ENCODE peak calls at places on chromosomes 12 and 14, in nine cellular contexts. I is stimulated activated CD4-positive, alpha-beta T cell treated with anti-CD3 and anti-CD28 coated beads, Interleukin-4, amount 100 ng/mL, for 1 hour; T is HS-27A; R is CD8-positive, alpha-beta memory T cell; H is H54; N is choroid plexus epithelial cell; M is posterior cingulate gyrus; E is foreskin fibroblast; U is naive thymus-derived CD8-positive, alpha-beta T cell. F is an unnamed sample.

GRCh38 chr14:100981808-100982207 is 78.3 kb upstream of the RTL1 start:
- DNase-seq in I (no peak), T (no peak), R (no peak), H (no peak), N (no peak), M (no peak), E (peak), U (no peak), F (peak)

GRCh38 chr12:131673519-131674265 is 37.2 kb upstream of the SFSWAP start:
- DNase-seq in I (no peak), T (no peak), R (no peak), H (no peak), N (peak), M (no peak), E (peak), U (no peak), F (no peak)

GRCh38 chr14:35140718-35141581 is 18.6 kb downstream of the PRORP start:
- DNase-seq in I (no peak), T (no peak), R (no peak), H (no peak), N (peak), M (no peak), E (peak), U (no peak), F (peak)

GRCh38 chr12:6827437-6827894 is 741 bp upstream of the P3H3 start:
- DNase-seq in I (peak), T (peak), R (peak), H (peak), N (peak), M (peak), E (peak), U (no peak), F (peak)

GRCh38 chr14:63663428-63664142 is 21.9 kb upstream of the WDR89 start:
- DNase-seq in I (no peak), T (no peak), R (no peak), H (no peak), N (peak), M (no peak), E (peak), U (no peak), F (no peak)

GRCh38 chr12:98893126-98893525 is 248.0 kb downstream of the APAF1 start:
- DNase-seq in I (no peak), T (no peak), R (no peak), H (no peak), N (no peak), M (no peak), E (no peak), U (no peak), F (no peak)

GRCh38 chr12:120686151-120686689 is 729 bp upstream of the MLEC start:
- DNase-seq in I (peak), T (peak), R (peak), H (peak), N (peak), M (peak), E (peak), U (peak), F (peak)

GRCh38 chr14:22333408-22334274 is 255.4 kb downstream of the DAD1 start:
- DNase-seq in I (no peak), T (no peak), R (no peak), H (peak), N (peak), M (no peak), E (peak), U (no peak), F (peak)

GRCh38 chr14:106841701-106842100 is 1315.3 kb downstream of the TMEM121 start:
- DNase-seq in I (no peak), T (no peak), R (no peak), H (no peak), N (no peak), M (no peak), E (peak), U (no peak), F (peak)

GRCh38 chr14:104802120-104802912 is 1.4 kb downstream of the ZBTB42 start:
- DNase-seq in I (no peak), T (no peak), R (no peak), H (no peak), N (no peak), M (no peak), E (no peak), U (no peak), F (no peak)

GRCh38 chr12:129212221-129212630 is 358.9 kb downstream of the GLT1D1 start:
- DNase-seq in I (no peak), T (no peak), R (no peak), H (no peak), N (peak), M (no peak), E (no peak), U (no peak), F (no peak)

GRCh38 chr14:70635971-70636595 is 5.6 kb upstream of the TTC9 start:
- DNase-seq in I (no peak), T (no peak), R (no peak), H (no peak), N (no peak), M (no peak), E (no peak), U (no peak), F (no peak)

GRCh38 chr12:109464642-109465351 is 12.3 kb downstream of the KCTD10 start:
- DNase-seq in I (no peak), T (no peak), R (no peak), H (no peak), N (no peak), M (no peak), E (peak), U (no peak), F (peak)

GRCh38 chr12:10617868-10618267 is 4.5 kb upstream of the MAGOHB start:
- DNase-seq in I (no peak), T (no peak), R (no peak), H (no peak), N (no peak), M (no peak), E (peak), U (no peak), F (no peak)

GRCh38 chr12:95424271-95424994 is 49.5 kb upstream of the METAP2 start:
- DNase-seq in I (no peak), T (no peak), R (no peak), H (no peak), N (no peak), M (no peak), E (no peak), U (no peak), F (no peak)

GRCh38 chr14:37237735-37238200 is 40.0 kb downstream of the MIPOL1 start:
- DNase-seq in I (no peak), T (no peak), R (no peak), H (no peak), N (peak), M (no peak), E (no peak), U (no peak), F (no peak)

GRCh38 chr12:121461048-121461447 is 61.1 kb downstream of the RNF34 start:
- DNase-seq in I (no peak), T (no peak), R (no peak), H (no peak), N (no peak), M (no peak), E (no peak), U (no peak), F (no peak)

GRCh38 chr12:79186506-79186905 is 321.9 kb downstream of the SYT1 start:
- DNase-seq in I (no peak), T (no peak), R (no peak), H (no peak), N (no peak), M (no peak), E (no peak), U (no peak), F (no peak)

GRCh38 chr12:121980211-121980891 is 41.3 kb upstream of the BCL7A start:
- DNase-seq in I (no peak), T (no peak), R (no peak), H (no peak), N (peak), M (no peak), E (peak), U (no peak), F (no peak)

GRCh38 chr12:65758401-65758800 is 65.9 kb upstream of the HMGA2 start:
- DNase-seq in I (no peak), T (no peak), R (no peak), H (no peak), N (no peak), M (no peak), E (no peak), U (no peak), F (no peak)

GRCh38 chr14:79544671-79545070 is 666.6 kb downstream of the DIO2 start:
- DNase-seq in I (no peak), T (no peak), R (no peak), H (no peak), N (peak), M (no peak), E (peak), U (no peak), F (no peak)

GRCh38 chr12:100404769-100405407 is 48.0 kb downstream of the SLC17A8 start:
- DNase-seq in I (no peak), T (no peak), R (no peak), H (peak), N (peak), M (no peak), E (peak), U (no peak), F (peak)

GRCh38 chr12:125029756-125030358 is 35.4 kb upstream of the AACS start:
- DNase-seq in I (no peak), T (no peak), R (no peak), H (no peak), N (no peak), M (no peak), E (peak), U (no peak), F (no peak)

GRCh38 chr12:23209793-23210192 is 584.8 kb downstream of the ETNK1 start:
- DNase-seq in I (no peak), T (no peak), R (no peak), H (no peak), N (peak), M (no peak), E (no peak), U (no peak), F (no peak)

GRCh38 chr12:57133916-57134315 is 5.6 kb downstream of the LRP1 start:
- DNase-seq in I (no peak), T (no peak), R (no peak), H (no peak), N (no peak), M (no peak), E (peak), U (no peak), F (peak)

GRCh38 chr14:38310420-38310995 is 54.6 kb upstream of the CLEC14A start:
- DNase-seq in I (no peak), T (no peak), R (no peak), H (no peak), N (no peak), M (no peak), E (no peak), U (no peak), F (no peak)

GRCh38 chr12:118237053-118237665 is 101.2 kb downstream of the PEBP1 start:
- DNase-seq in I (no peak), T (no peak), R (no peak), H (no peak), N (no peak), M (no peak), E (no peak), U (no peak), F (no peak)

GRCh38 chr12:12559699-12560296 is 2.9 kb downstream of the DUSP16 start:
- DNase-seq in I (no peak), T (no peak), R (no peak), H (no peak), N (no peak), M (no peak), E (no peak), U (no peak), F (no peak)

GRCh38 chr14:52907949-52908348 is 42.9 kb downstream of the FERMT2 start:
- DNase-seq in I (no peak), T (no peak), R (no peak), H (no peak), N (no peak), M (no peak), E (no peak), U (no peak), F (no peak)

GRCh38 chr14:45664668-45665356 is 411.8 kb upstream of the MIS18BP1 start:
- DNase-seq in I (no peak), T (no peak), R (no peak), H (no peak), N (no peak), M (no peak), E (no peak), U (no peak), F (no peak)

GRCh38 chr12:48771588-48772112 is 17.2 kb downstream of the ADCY6 start:
- DNase-seq in I (no peak), T (no peak), R (no peak), H (no peak), N (no peak), M (no peak), E (no peak), U (no peak), F (no peak)

GRCh38 chr12:53938276-53939140 is at the start of gene HOXC13:
- DNase-seq in I (peak), T (peak), R (no peak), H (peak), N (no peak), M (no peak), E (peak), U (no peak), F (no peak)

GRCh38 chr14:103444837-103445524 is 59.8 kb downstream of the MARK3 start:
- DNase-seq in I (no peak), T (no peak), R (no peak), H (no peak), N (peak), M (no peak), E (peak), U (no peak), F (no peak)

GRCh38 chr12:93476555-93476954 is 9.2 kb downstream of the MRPL42 start:
- DNase-seq in I (no peak), T (no peak), R (no peak), H (no peak), N (no peak), M (no peak), E (no peak), U (no peak), F (no peak)

GRCh38 chr12:12896261-12896660 is 4.9 kb downstream of the GPRC5A start:
- DNase-seq in I (no peak), T (peak), R (no peak), H (no peak), N (peak), M (no peak), E (peak), U (no peak), F (peak)

F was measured in adipocyte.